ENCODE peak calls at places on chromosomes 5 and 9, in four cellular contexts. O is CD4-positive, alpha-beta T cell; I is left cardiac atrium; Q is stimulated activated CD4-positive, alpha-beta T cell treated with anti-CD3 and anti-CD28 coated beads, Interleukin-12 subunit alpha, Interleukin-12 subunit beta, amount 100 ng/mL, for 48 hours. L is an unnamed sample.

GRCh38 chr9:79928661-79929060 is 356.9 kb downstream of the TLE4 start:
- DNase-seq in Q (no peak), O (no peak), I (no peak), L (no peak)

GRCh38 chr5:73603998-73604397 is 22.0 kb upstream of the ARHGEF28 start:
- DNase-seq in O (no peak), I (no peak), Q (no peak), L (no peak)

GRCh38 chr9:77543131-77543822 is 104.8 kb downstream of the GNA14 start:
- DNase-seq in I (no peak), O (no peak), Q (no peak), L (no peak)

GRCh38 chr9:27485158-27485557 is 38.9 kb upstream of the IFNK start:
- DNase-seq in I (no peak), O (no peak), Q (no peak), L (no peak)

GRCh38 chr9:121282309-121283071 is 14.5 kb downstream of the GSN start:
- DNase-seq in Q (no peak), I (peak; percentile 75), O (no peak), L (no peak)

GRCh38 chr9:19757745-19758144 is 31.1 kb downstream of the SLC24A2 start:
- DNase-seq in Q (no peak), I (no peak), O (no peak), L (no peak)

GRCh38 chr5:133531634-133532033 is 80.7 kb downstream of the FSTL4 start:
- DNase-seq in Q (no peak), I (no peak), O (no peak), L (no peak)

GRCh38 chr9:120438111-120438510 is 141.9 kb downstream of the CDK5RAP2 start:
- DNase-seq in I (no peak), O (no peak), Q (no peak), L (no peak)

GRCh38 chr9:23194281-23194680 is 631.8 kb downstream of the ELAVL2 start:
- DNase-seq in I (no peak), O (no peak), Q (no peak), L (no peak)

GRCh38 chr5:134273642-134274361 is 47.9 kb upstream of the PPP2CA start:
- DNase-seq in O (no peak), Q (no peak), I (no peak), L (no peak)

GRCh38 chr5:124645396-124645795 is 101.0 kb downstream of the ZNF608 start:
- DNase-seq in I (no peak), O (no peak), Q (no peak), L (no peak)

GRCh38 chr5:90096415-90097081 is 313.0 kb downstream of the CETN3 start:
- DNase-seq in I (peak; percentile 79), Q (no peak), O (no peak), L (no peak)

GRCh38 chr5:78496373-78496772 is 136.0 kb downstream of the SCAMP1 start:
- DNase-seq in O (no peak), I (peak; percentile 25), Q (no peak), L (no peak)

GRCh38 chr5:36491860-36492259 is 114.5 kb upstream of the SLC1A3 start:
- DNase-seq in O (no peak), Q (no peak), I (peak; percentile 22), L (no peak)

GRCh38 chr5:157306690-157307089 is 40.8 kb downstream of the CYFIP2 start:
- DNase-seq in I (no peak), O (peak; percentile 40), Q (no peak), L (no peak)

GRCh38 chr9:97906236-97906831 is 16.0 kb downstream of the TRMO start:
- DNase-seq in I (peak; percentile 45), Q (no peak), O (no peak), L (no peak)

GRCh38 chr5:82174128-82174918 is 103.8 kb downstream of the RPS23 start:
- DNase-seq in O (peak; percentile 34), I (peak; percentile 66), Q (peak; percentile 59), L (peak; percentile 48)

GRCh38 chr5:134460551-134460950 is 48.9 kb upstream of the CDKN2AIPNL start:
- DNase-seq in O (no peak), I (no peak), Q (no peak), L (no peak)

GRCh38 chr9:126690431-126691051 is 76.8 kb downstream of the LMX1B start:
- DNase-seq in O (peak; percentile 40), Q (peak; percentile 58), I (peak; percentile 44), L (peak; percentile 49)

GRCh38 chr9:75626860-75627259 is 263.6 kb upstream of the PCSK5 start:
- DNase-seq in I (no peak), Q (no peak), O (no peak), L (no peak)

GRCh38 chr9:131475111-131475955 is 27.4 kb upstream of the POMT1 start:
- DNase-seq in O (no peak), I (no peak), Q (no peak), L (no peak)